ENCODE peak calls at places on chromosomes 6 and 20, in ten cellular contexts. O is foreskin keratinocyte; N is NCI-H510A; Y is T-cell; S is endothelial cell; G is activated CD4-positive, alpha-beta T cell treated with anti-CD3 and anti-CD28 coated beads, Interleukin-2, amount 50 U/mL, for 1 hour; Q is ovary; I is tibial artery; M is A549; E is renal cortical epithelial cell. F is an unnamed sample.

GRCh38 chr6:122799916-122800701 is 11.1 kb downstream of the SMPDL3A start:
- DNase-seq in O (peak), N (no peak), Y (no peak), S (no peak), G (no peak), Q (no peak), I (no peak), M (no peak), E (peak), F (no peak)

GRCh38 chr20:60749804-60750602 is 502.1 kb upstream of the CDH4 start:
- DNase-seq in O (no peak), N (no peak), Y (no peak), S (no peak), G (no peak), Q (no peak), I (no peak), M (no peak), E (no peak), F (no peak)

GRCh38 chr6:41021832-41022231 is 17.2 kb downstream of the UNC5CL start:
- DNase-seq in O (peak), N (no peak), Y (no peak), S (no peak), G (no peak), Q (peak), I (no peak), M (peak), E (peak), F (no peak)

GRCh38 chr6:74713941-74714340 is 491.9 kb downstream of the COL12A1 start:
- DNase-seq in O (no peak), N (no peak), Y (no peak), S (no peak), G (no peak), Q (no peak), I (no peak), M (no peak), E (peak), F (peak)

GRCh38 chr6:63140114-63140513 is 71.2 kb upstream of the FKBP1C start:
- DNase-seq in O (no peak), N (no peak), Y (no peak), S (no peak), G (no peak), Q (no peak), I (no peak), M (no peak), E (no peak), F (no peak)

GRCh38 chr20:63351380-63351700 is 9.8 kb downstream of the CHRNA4 start:
- DNase-seq in O (no peak), N (no peak), Y (no peak), S (no peak), G (no peak), Q (no peak), I (no peak), M (no peak), E (no peak), F (no peak)

GRCh38 chr6:113551168-113551567 is 306.0 kb upstream of the MARCKS start:
- DNase-seq in O (no peak), N (no peak), Y (no peak), S (no peak), G (no peak), Q (no peak), I (no peak), M (no peak), E (no peak), F (no peak)

GRCh38 chr6:17615794-17616193 is 15.7 kb downstream of the FAM8A1 start:
- DNase-seq in O (no peak), N (no peak), Y (no peak), S (no peak), G (no peak), Q (no peak), I (no peak), M (no peak), E (no peak), F (no peak)

GRCh38 chr6:27591660-27592059 is 118.8 kb upstream of the ZNF184 start:
- DNase-seq in O (peak), N (no peak), Y (no peak), S (peak), G (no peak), Q (no peak), I (no peak), M (no peak), E (peak), F (peak)

GRCh38 chr6:101276066-101276465 is 117.4 kb upstream of the GRIK2 start:
- DNase-seq in O (no peak), N (no peak), Y (no peak), S (no peak), G (no peak), Q (no peak), I (no peak), M (no peak), E (peak), F (no peak)

GRCh38 chr6:111096246-111096645 is 8.9 kb downstream of the SLC16A10 start:
- DNase-seq in O (peak), N (no peak), Y (peak), S (no peak), G (peak), Q (no peak), I (no peak), M (no peak), E (peak), F (no peak)

GRCh38 chr20:22601361-22602141 is 17.2 kb upstream of the FOXA2 start:
- DNase-seq in O (no peak), N (no peak), Y (no peak), S (no peak), G (no peak), Q (no peak), I (no peak), M (peak), E (no peak), F (no peak)

GRCh38 chr20:43840382-43841070 is 74.1 kb upstream of the TOX2 start:
- DNase-seq in O (no peak), N (no peak), Y (no peak), S (peak), G (peak), Q (no peak), I (no peak), M (peak), E (no peak), F (peak)

GRCh38 chr6:5705256-5705655 is 301.5 kb downstream of the NRN1 start:
- DNase-seq in O (no peak), N (no peak), Y (no peak), S (no peak), G (no peak), Q (no peak), I (no peak), M (no peak), E (no peak), F (no peak)

GRCh38 chr20:20480689-20481088 is 112.8 kb downstream of the INSM1 start:
- DNase-seq in O (peak), N (no peak), Y (no peak), S (no peak), G (no peak), Q (no peak), I (no peak), M (no peak), E (peak), F (peak)

GRCh38 chr6:75794351-75794846 is 45.4 kb downstream of the MYO6 start:
- DNase-seq in O (no peak), N (no peak), Y (no peak), S (no peak), G (no peak), Q (no peak), I (no peak), M (no peak), E (no peak), F (no peak)

GRCh38 chr6:108948252-108948651 is 100.0 kb downstream of the ARMC2 start:
- DNase-seq in O (peak), N (no peak), Y (no peak), S (no peak), G (no peak), Q (no peak), I (peak), M (no peak), E (peak), F (no peak)

GRCh38 chr20:38109657-38110524 is 55.2 kb downstream of the TGM2 start:
- DNase-seq in O (peak), N (no peak), Y (no peak), S (no peak), G (no peak), Q (no peak), I (peak), M (peak), E (peak), F (peak)

GRCh38 chr6:4656106-4656505 is 120.1 kb upstream of the CDYL start:
- DNase-seq in O (no peak), N (no peak), Y (no peak), S (no peak), G (no peak), Q (no peak), I (no peak), M (no peak), E (no peak), F (no peak)

GRCh38 chr20:4795394-4795793 is 73.7 kb downstream of the PRND start:
- DNase-seq in O (peak), N (no peak), Y (no peak), S (no peak), G (no peak), Q (no peak), I (no peak), M (peak), E (peak), F (peak)

GRCh38 chr6:170008386-170008785 is 257.0 kb downstream of the ERMARD start:
- DNase-seq in O (no peak), N (no peak), Y (no peak), S (no peak), G (no peak), Q (no peak), I (no peak), M (no peak), E (no peak), F (no peak)

GRCh38 chr6:155528982-155529453 is 73.4 kb upstream of the NOX3 start:
- DNase-seq in O (peak), N (no peak), Y (no peak), S (no peak), G (no peak), Q (no peak), I (no peak), M (no peak), E (peak), F (peak)

GRCh38 chr6:82740066-82740465 is 325.6 kb downstream of the UBE3D start:
- DNase-seq in O (no peak), N (no peak), Y (no peak), S (no peak), G (no peak), Q (no peak), I (no peak), M (no peak), E (peak), F (no peak)

GRCh38 chr6:16670183-16670582 is 91.1 kb downstream of the ATXN1 start:
- DNase-seq in O (no peak), N (no peak), Y (no peak), S (no peak), G (no peak), Q (no peak), I (no peak), M (no peak), E (peak), F (no peak)

GRCh38 chr6:116106146-116106545 is 5.5 kb downstream of the NT5DC1 start:
- DNase-seq in O (peak), N (no peak), Y (no peak), S (no peak), G (no peak), Q (no peak), I (no peak), M (no peak), E (no peak), F (no peak)

GRCh38 chr6:81793811-81794210 is 41.3 kb upstream of the TENT5A start:
- DNase-seq in O (no peak), N (no peak), Y (no peak), S (no peak), G (no peak), Q (no peak), I (no peak), M (no peak), E (peak), F (no peak)

GRCh38 chr20:10633708-10634107 is 40.1 kb downstream of the JAG1 start:
- DNase-seq in O (no peak), N (no peak), Y (no peak), S (no peak), G (no peak), Q (no peak), I (no peak), M (no peak), E (no peak), F (no peak)

GRCh38 chr6:52815167-52816092 is 11.8 kb upstream of the GSTA1 start:
- DNase-seq in O (peak), N (no peak), Y (no peak), S (peak), G (peak), Q (no peak), I (no peak), M (peak), E (peak), F (peak)

GRCh38 chr6:99119109-99120031 is 171.6 kb upstream of the FBXL4 start:
- DNase-seq in O (peak), N (peak), Y (no peak), S (peak), G (peak), Q (no peak), I (no peak), M (peak), E (peak), F (peak)

GRCh38 chr6:19836799-19837510 is at the start of gene ID4:
- DNase-seq in O (no peak), N (peak), Y (no peak), S (peak), G (no peak), Q (peak), I (peak), M (peak), E (peak), F (peak)

GRCh38 chr6:113082691-113083090 is 735.6 kb downstream of the RFPL4B start:
- DNase-seq in O (no peak), N (no peak), Y (no peak), S (no peak), G (no peak), Q (no peak), I (no peak), M (no peak), E (peak), F (peak)

GRCh38 chr6:121520337-121521163 is 85.1 kb downstream of the GJA1 start:
- DNase-seq in O (no peak), N (no peak), Y (no peak), S (no peak), G (no peak), Q (no peak), I (no peak), M (peak), E (peak), F (no peak)

GRCh38 chr20:10639051-10639761 is 34.6 kb downstream of the JAG1 start:
- DNase-seq in O (peak), N (no peak), Y (no peak), S (no peak), G (no peak), Q (no peak), I (peak), M (no peak), E (no peak), F (no peak)

GRCh38 chr6:7650876-7651275 is 60.9 kb downstream of the SNRNP48 start:
- DNase-seq in O (no peak), N (no peak), Y (no peak), S (no peak), G (no peak), Q (no peak), I (no peak), M (no peak), E (no peak), F (no peak)

GRCh38 chr6:5671162-5671561 is 335.6 kb downstream of the NRN1 start:
- DNase-seq in O (peak), N (peak), Y (no peak), S (no peak), G (no peak), Q (no peak), I (no peak), M (no peak), E (peak), F (peak)

GRCh38 chr6:142373268-142374089 is 71.7 kb downstream of the ADGRG6 start:
- DNase-seq in O (peak), N (no peak), Y (no peak), S (no peak), G (no peak), Q (no peak), I (no peak), M (no peak), E (no peak), F (no peak)

GRCh38 chr6:7809346-7809745 is 83.4 kb downstream of the BMP6 start:
- DNase-seq in O (no peak), N (no peak), Y (no peak), S (no peak), G (no peak), Q (no peak), I (no peak), M (no peak), E (peak), F (no peak)